ENCODE peak calls at places on chromosomes 2 and 18, in four cellular contexts. J is stimulated activated CD8-positive, alpha-beta memory T cell treated with anti-CD3 and anti-CD28 coated beads, Interleukin-15, amount 100 ng/mL, for 24 hours; T is choroid plexus epithelial cell; H is adrenal gland. E is an unnamed sample.

GRCh38 chr18:76131738-76132137 is 363.3 kb downstream of the ZNF516 start:
- DNase-seq in J (no peak), T (no peak), H (no peak), E (no peak)

GRCh38 chr2:119697290-119698013 is 18.5 kb downstream of the TMEM177 start:
- DNase-seq in J (no peak), T (no peak), H (no peak), E (no peak)

GRCh38 chr2:42360890-42361727 is at the start of gene COX7A2L:
- DNase-seq in J (peak; percentile 89), T (peak; percentile 99), H (peak; percentile 99), E (peak; percentile 84)

GRCh38 chr2:147548453-147548852 is 296.4 kb upstream of the ACVR2A start:
- DNase-seq in J (no peak), T (no peak), H (no peak), E (no peak)

GRCh38 chr2:202933958-202934357 is 21.9 kb downstream of the CARF start:
- DNase-seq in J (no peak), T (no peak), H (no peak), E (no peak)

GRCh38 chr2:232438951-232439757 is 16.8 kb upstream of the ALPI start:
- DNase-seq in J (no peak), T (no peak), H (no peak), E (no peak)

GRCh38 chr2:105313877-105314276 is 15.7 kb downstream of the TGFBRAP1 start:
- DNase-seq in J (no peak), T (no peak), H (no peak), E (no peak)

GRCh38 chr2:214265991-214266489 is 144.8 kb upstream of the VWC2L start:
- DNase-seq in J (no peak), T (no peak), H (no peak), E (no peak)

GRCh38 chr2:56749152-56749752 is 565.5 kb downstream of the CCDC85A start:
- DNase-seq in J (no peak), T (peak; percentile 68), H (no peak), E (no peak)

GRCh38 chr2:85719609-85720240 is 25.6 kb downstream of the GNLY start:
- DNase-seq in J (no peak), T (no peak), H (no peak), E (no peak)

GRCh38 chr2:236871500-236872001 is 214.1 kb upstream of the COPS8 start:
- DNase-seq in J (no peak), T (peak; percentile 94), H (peak; percentile 76), E (no peak)

GRCh38 chr2:96265349-96265839 is 403 bp downstream of the TMEM127 start:
- DNase-seq in J (no peak), T (no peak), H (peak; percentile 82), E (no peak)

GRCh38 chr2:17759805-17760204 is 5.9 kb downstream of the GEN1 start:
- DNase-seq in J (no peak), T (peak; percentile 13), H (no peak), E (no peak)

GRCh38 chr18:9417081-9417841 is 58.1 kb upstream of the RALBP1 start:
- DNase-seq in J (no peak), T (peak; percentile 73), H (no peak), E (no peak)

GRCh38 chr2:38394041-38394440 is 17.0 kb upstream of the ATL2 start:
- DNase-seq in J (no peak), T (no peak), H (no peak), E (no peak)

GRCh38 chr2:11729362-11730212 is 16.8 kb upstream of the LPIN1 start:
- DNase-seq in J (no peak), T (no peak), H (no peak), E (no peak)

GRCh38 chr2:61367177-61367576 is 103.7 kb downstream of the USP34 start:
- DNase-seq in J (no peak), T (no peak), H (no peak), E (no peak)

GRCh38 chr2:121036226-121036692 is 248.7 kb downstream of the TFCP2L1 start:
- DNase-seq in J (no peak), T (no peak), H (no peak), E (no peak)

E was measured in cortex of kidney.